ENCODE peak calls at places on chromosome 13, in four cellular contexts. One of them, this sample, is unnamed.

GRCh38 chr13:24185591-24186232 is 25.2 kb downstream of the SPATA13 start:
- DNase-seq in tibial nerve: no peak
- DNase-seq in right cardiac atrium: peak; percentile 47
- DNase-seq in CD4-positive, alpha-beta memory T cell: no peak
- DNase-seq in this sample: no peak

GRCh38 chr13:105428816-105429215 is 1106.6 kb downstream of the EFNB2 start:
- DNase-seq in right cardiac atrium: no peak
- DNase-seq in tibial nerve: no peak
- DNase-seq in CD4-positive, alpha-beta memory T cell: no peak
- DNase-seq in this sample: no peak

GRCh38 chr13:63551731-63552130 is 2136.1 kb upstream of the PCDH20 start:
- DNase-seq in right cardiac atrium: no peak
- DNase-seq in CD4-positive, alpha-beta memory T cell: no peak
- DNase-seq in tibial nerve: no peak
- DNase-seq in this sample: no peak

GRCh38 chr13:109776575-109776974 is 9.8 kb downstream of the IRS2 start:
- DNase-seq in right cardiac atrium: no peak
- DNase-seq in tibial nerve: no peak
- DNase-seq in CD4-positive, alpha-beta memory T cell: no peak
- DNase-seq in this sample: no peak

GRCh38 chr13:54312885-54313284 is 1284.3 kb downstream of the OLFM4 start:
- DNase-seq in right cardiac atrium: peak; percentile 29
- DNase-seq in CD4-positive, alpha-beta memory T cell: no peak
- DNase-seq in tibial nerve: no peak
- DNase-seq in this sample: no peak

GRCh38 chr13:50760751-50761150 is 82.7 kb downstream of the DLEU7 start:
- DNase-seq in tibial nerve: no peak
- DNase-seq in right cardiac atrium: no peak
- DNase-seq in CD4-positive, alpha-beta memory T cell: no peak
- DNase-seq in this sample: no peak

GRCh38 chr13:28611654-28612131 is 47.2 kb upstream of the POMP start:
- DNase-seq in right cardiac atrium: no peak
- DNase-seq in tibial nerve: no peak
- DNase-seq in CD4-positive, alpha-beta memory T cell: no peak
- DNase-seq in this sample: no peak

GRCh38 chr13:97439196-97439595 is 5.2 kb downstream of the RAP2A start:
- DNase-seq in CD4-positive, alpha-beta memory T cell: no peak
- DNase-seq in right cardiac atrium: no peak
- DNase-seq in tibial nerve: no peak
- DNase-seq in this sample: no peak

GRCh38 chr13:91609353-91609752 is 210.9 kb downstream of the GPC5 start:
- DNase-seq in right cardiac atrium: peak; percentile 20
- DNase-seq in CD4-positive, alpha-beta memory T cell: no peak
- DNase-seq in tibial nerve: no peak
- DNase-seq in this sample: no peak

GRCh38 chr13:99040536-99041141 is 62.8 kb upstream of the DOCK9 start:
- DNase-seq in CD4-positive, alpha-beta memory T cell: no peak
- DNase-seq in right cardiac atrium: no peak
- DNase-seq in tibial nerve: no peak
- DNase-seq in this sample: no peak

GRCh38 chr13:75415720-75416119 is 66.2 kb downstream of the TBC1D4 start:
- DNase-seq in CD4-positive, alpha-beta memory T cell: no peak
- DNase-seq in right cardiac atrium: no peak
- DNase-seq in tibial nerve: no peak
- DNase-seq in this sample: no peak

GRCh38 chr13:35164324-35164932 is 222.4 kb downstream of the NBEA start:
- DNase-seq in right cardiac atrium: no peak
- DNase-seq in CD4-positive, alpha-beta memory T cell: no peak
- DNase-seq in tibial nerve: no peak
- DNase-seq in this sample: no peak

GRCh38 chr13:47841131-47841530 is 159.9 kb downstream of the SUCLA2 start:
- DNase-seq in tibial nerve: no peak
- DNase-seq in right cardiac atrium: no peak
- DNase-seq in CD4-positive, alpha-beta memory T cell: no peak
- DNase-seq in this sample: no peak

GRCh38 chr13:33207616-33207964 is 78.0 kb downstream of the STARD13 start:
- DNase-seq in tibial nerve: no peak
- DNase-seq in right cardiac atrium: peak; percentile 65
- DNase-seq in CD4-positive, alpha-beta memory T cell: no peak
- DNase-seq in this sample: no peak

GRCh38 chr13:101915333-101915732 is 462.9 kb downstream of the ITGBL1 start:
- DNase-seq in CD4-positive, alpha-beta memory T cell: no peak
- DNase-seq in right cardiac atrium: no peak
- DNase-seq in tibial nerve: no peak
- DNase-seq in this sample: no peak

GRCh38 chr13:50676602-50677001 is 166.9 kb downstream of the DLEU7 start:
- DNase-seq in tibial nerve: no peak
- DNase-seq in right cardiac atrium: no peak
- DNase-seq in CD4-positive, alpha-beta memory T cell: no peak
- DNase-seq in this sample: no peak

GRCh38 chr13:110126391-110126961 is 180.5 kb downstream of the COL4A1 start:
- DNase-seq in CD4-positive, alpha-beta memory T cell: no peak
- DNase-seq in tibial nerve: no peak
- DNase-seq in right cardiac atrium: peak; percentile 85
- DNase-seq in this sample: no peak

GRCh38 chr13:76637651-76638111 is 248.5 kb downstream of the KCTD12 start:
- DNase-seq in tibial nerve: no peak
- DNase-seq in right cardiac atrium: no peak
- DNase-seq in CD4-positive, alpha-beta memory T cell: no peak
- DNase-seq in this sample: no peak

GRCh38 chr13:98910501-98910951 is 67.3 kb downstream of the DOCK9 start:
- DNase-seq in tibial nerve: no peak
- DNase-seq in right cardiac atrium: no peak
- DNase-seq in CD4-positive, alpha-beta memory T cell: peak; percentile 72
- DNase-seq in this sample: peak; percentile 36

GRCh38 chr13:73168226-73168992 is 109.6 kb downstream of the KLF5 start:
- DNase-seq in tibial nerve: no peak
- DNase-seq in CD4-positive, alpha-beta memory T cell: no peak
- DNase-seq in right cardiac atrium: no peak
- DNase-seq in this sample: no peak

GRCh38 chr13:73169971-73170370 is 111.2 kb downstream of the KLF5 start:
- DNase-seq in right cardiac atrium: no peak
- DNase-seq in tibial nerve: no peak
- DNase-seq in CD4-positive, alpha-beta memory T cell: no peak
- DNase-seq in this sample: no peak

GRCh38 chr13:73167046-73167820 is 108.4 kb downstream of the KLF5 start:
- DNase-seq in CD4-positive, alpha-beta memory T cell: no peak
- DNase-seq in right cardiac atrium: no peak
- DNase-seq in tibial nerve: no peak
- DNase-seq in this sample: no peak

GRCh38 chr13:73171242-73171641 is 112.4 kb downstream of the KLF5 start:
- DNase-seq in right cardiac atrium: no peak
- DNase-seq in tibial nerve: no peak
- DNase-seq in CD4-positive, alpha-beta memory T cell: no peak
- DNase-seq in this sample: no peak

GRCh38 chr13:73168993-73169401 is 110.2 kb downstream of the KLF5 start:
- DNase-seq in tibial nerve: no peak
- DNase-seq in CD4-positive, alpha-beta memory T cell: no peak
- DNase-seq in right cardiac atrium: no peak
- DNase-seq in this sample: no peak
- H3K27ac ChIP-seq in tibial nerve: no peak overlapping the region
- H3K27ac ChIP-seq in CD4-positive, alpha-beta memory T cell: no peak overlapping the region
- H3K27ac ChIP-seq in right cardiac atrium: no peak overlapping the region
- H3K27ac ChIP-seq in this sample: no peak overlapping the region

DNA sequence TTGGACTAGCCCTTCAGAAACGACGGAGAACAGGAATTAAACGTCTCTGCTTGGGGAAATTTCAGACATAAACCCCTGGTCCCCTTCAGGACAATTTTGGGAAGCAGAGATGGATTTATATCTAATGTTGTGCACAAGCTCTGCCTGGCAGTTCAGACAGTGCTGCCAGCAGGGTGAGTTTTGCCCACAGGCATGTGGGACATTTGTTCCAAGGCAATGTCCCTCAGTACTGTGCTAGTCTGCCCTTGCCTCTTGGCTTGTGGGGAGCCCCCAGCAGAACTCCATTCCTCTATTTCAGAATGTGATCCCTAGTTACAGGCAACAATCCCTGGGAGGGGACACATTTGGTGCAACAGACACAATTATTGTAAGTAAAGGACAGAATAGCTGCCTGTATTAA is 76.5 kb upstream of the GPR12 start:
- DNase-seq in right cardiac atrium: no peak
- DNase-seq in CD4-positive, alpha-beta memory T cell: no peak
- DNase-seq in tibial nerve: no peak
- DNase-seq in this sample: no peak
- H3K27me3 ChIP-seq in right cardiac atrium: no peaks in the 10 kb centered on the region
- H3K27me3 ChIP-seq in CD4-positive, alpha-beta memory T cell: no peaks in the 10 kb centered on the region
- H3K27me3 ChIP-seq in tibial nerve: no peaks in the 10 kb centered on the region
- H3K27me3 ChIP-seq in this sample: peaks cover 4% of the 10 kb centered on the region

GRCh38 chr13:19817510-19818158 is 34.9 kb upstream of the PSPC1 start:
- DNase-seq in right cardiac atrium: peak; percentile 13
- DNase-seq in CD4-positive, alpha-beta memory T cell: no peak
- DNase-seq in tibial nerve: no peak
- DNase-seq in this sample: no peak
- H3K4me1 ChIP-seq in right cardiac atrium: no peaks in the 10 kb centered on the region
- H3K4me1 ChIP-seq in CD4-positive, alpha-beta memory T cell: no peaks in the 10 kb centered on the region
- H3K4me1 ChIP-seq in tibial nerve: no peaks in the 10 kb centered on the region
- H3K4me1 ChIP-seq in this sample: no peaks in the 10 kb centered on the region

GRCh38 chr13:113845055-113845454 is 18.8 kb downstream of the GAS6 start:
- DNase-seq in CD4-positive, alpha-beta memory T cell: no peak
- DNase-seq in tibial nerve: no peak
- DNase-seq in right cardiac atrium: peak; percentile 31
- DNase-seq in this sample: no peak
- H3K27ac ChIP-seq in CD4-positive, alpha-beta memory T cell: no peak overlapping the region
- H3K27ac ChIP-seq in tibial nerve: no peak overlapping the region
- H3K27ac ChIP-seq in right cardiac atrium: no peak overlapping the region
- H3K27ac ChIP-seq in this sample: no peak overlapping the region

GRCh38 chr13:111662451-111662850 is 342.0 kb downstream of the TEX29 start:
- DNase-seq in CD4-positive, alpha-beta memory T cell: no peak
- DNase-seq in tibial nerve: no peak
- DNase-seq in right cardiac atrium: peak; percentile 76
- DNase-seq in this sample: no peak
- H3K27me3 ChIP-seq in CD4-positive, alpha-beta memory T cell: no peaks in the 10 kb centered on the region
- H3K27me3 ChIP-seq in tibial nerve: no peaks in the 10 kb centered on the region
- H3K27me3 ChIP-seq in right cardiac atrium: no peaks in the 10 kb centered on the region
- H3K27me3 ChIP-seq in this sample: no peaks in the 10 kb centered on the region